ENCODE peak calls at places on chromosomes 7 and 10, in four cellular contexts. U is astrocyte of the spinal cord, W is globus pallidus, B is A673. M is an unnamed sample.

GRCh38 chr7:144709066-144709465 is 126.8 kb downstream of the TPK1 start:
- DNase-seq in B (no peak), W (no peak), U (no peak), M (no peak)

GRCh38 chr7:37193087-37193774 is 255.4 kb downstream of the ELMO1 start:
- DNase-seq in U (peak; percentile 5), W (no peak), B (no peak), M (peak; percentile 74)

GRCh38 chr10:43230101-43230908 is 36.6 kb downstream of the RASGEF1A start:
- DNase-seq in B (no peak), U (no peak), W (no peak), M (no peak)

GRCh38 chr10:48523820-48524758 is 80.8 kb downstream of the ARHGAP22 start:
- DNase-seq in W (no peak), U (peak; percentile 22), B (peak; percentile 11), M (no peak)

GRCh38 chr10:125911990-125912389 is 15.6 kb downstream of the FANK1 start:
- DNase-seq in B (no peak), U (no peak), W (no peak), M (no peak)

GRCh38 chr7:4731803-4732202 is 43.6 kb upstream of the AP5Z1 start:
- DNase-seq in W (no peak), B (no peak), U (no peak), M (no peak)

GRCh38 chr7:132250480-132251326 is 325.6 kb downstream of the PLXNA4 start:
- DNase-seq in W (peak; percentile 11), B (no peak), U (no peak), M (no peak)

GRCh38 chr7:30562498-30562897 is 32.2 kb upstream of the GARS1 start:
- DNase-seq in U (peak; percentile 72), W (peak; percentile 22), B (peak; percentile 30), M (peak; percentile 74)

GRCh38 chr7:49397750-49398149 is 375.7 kb upstream of the VWC2 start:
- DNase-seq in W (no peak), B (no peak), U (no peak), M (no peak)

GRCh38 chr7:19713676-19714075 is 4.8 kb upstream of the POLR1F start:
- DNase-seq in W (peak; percentile 37), U (peak; percentile 55), B (peak; percentile 64), M (peak; percentile 65)

GRCh38 chr10:128189176-128189575 is 63.0 kb upstream of the MKI67 start:
- DNase-seq in W (no peak), B (no peak), U (no peak), M (no peak)

GRCh38 chr7:48350515-48350914 is 179.3 kb downstream of the ABCA13 start:
- DNase-seq in B (no peak), W (no peak), U (no peak), M (no peak)

GRCh38 chr10:12965571-12965970 is 35.9 kb downstream of the CCDC3 start:
- DNase-seq in U (no peak), B (no peak), W (no peak), M (no peak)